ENCODE peak calls at places on chromosomes 2 and 18, in ten cellular contexts. K, O, M, Y, U, B, X, W, F and N are unnamed samples. For H3K4me1, the result is how much of the 10 kb centered on the place peaks cover.

GRCh38 chr2:157897106-157897971 is 21.2 kb upstream of the ACVR1 start:
- DNase-seq in K (no peak), O (no peak), M (no peak), Y (no peak), U (no peak), B (no peak), X (no peak), W (peak), F (no peak), N (no peak)

GRCh38 chr2:240586919-240587800 is 626 bp downstream of the CAPN10 start:
- DNase-seq in K (peak), O (peak), M (no peak), Y (no peak), U (no peak), B (no peak), X (peak), W (peak), F (no peak), N (no peak)

GRCh38 chr2:70935468-70936164 is at the start of gene ATP6V1B1:
- DNase-seq in K (no peak), O (no peak), M (no peak), Y (no peak), U (no peak), B (no peak), X (peak), W (peak), F (peak), N (no peak)

GRCh38 chr2:67400560-67401464 is 3.7 kb downstream of the ETAA1 start:
- DNase-seq in K (no peak), O (no peak), M (no peak), Y (no peak), U (peak), B (peak), X (no peak), W (no peak), F (no peak), N (no peak)

GRCh38 chr2:43226558-43226954 is at the start of gene ZFP36L2:
- DNase-seq in K (peak), O (peak), M (peak), Y (peak), U (peak), B (peak), X (peak), W (peak), F (peak), N (no peak)

GRCh38 chr2:236162031-236162803 is 6.0 kb downstream of the GBX2 start:
- DNase-seq in K (no peak), O (no peak), M (no peak), Y (no peak), U (no peak), B (no peak), X (peak), W (no peak), F (no peak), N (no peak)

GRCh38 chr2:226995625-226996041 is 159.8 kb downstream of the RHBDD1 start:
- DNase-seq in K (peak), O (peak), M (no peak), Y (no peak), U (peak), B (peak), X (no peak), W (no peak), F (no peak), N (no peak)

GRCh38 chr2:116098049-116098448 is 1655.6 kb downstream of the DPP10 start:
- DNase-seq in K (no peak), O (no peak), M (no peak), Y (no peak), U (no peak), B (no peak), X (no peak), W (no peak), F (no peak), N (no peak)

GRCh38 chr2:31151501-31151900 is 13.3 kb upstream of the GALNT14 start:
- DNase-seq in K (no peak), O (no peak), M (no peak), Y (no peak), U (no peak), B (no peak), X (no peak), W (no peak), F (no peak), N (no peak)

GRCh38 chr18:57982372-57983021 is 61.5 kb upstream of the NEDD4L start:
- DNase-seq in K (no peak), O (no peak), M (no peak), Y (no peak), U (no peak), B (no peak), X (no peak), W (no peak), F (no peak), N (no peak)

GRCh38 chr18:9814431-9814830 is 71.3 kb upstream of the TXNDC2 start:
- DNase-seq in K (no peak), O (no peak), M (no peak), Y (no peak), U (peak), B (peak), X (no peak), W (no peak), F (no peak), N (no peak)

GRCh38 chr18:55264108-55264507 is 304.8 kb upstream of the CCDC68 start:
- DNase-seq in K (no peak), O (no peak), M (no peak), Y (no peak), U (no peak), B (peak), X (no peak), W (no peak), F (no peak), N (no peak)

GRCh38 chr2:62410015-62410453 is 96.0 kb downstream of the TMEM17 start:
- DNase-seq in K (no peak), O (no peak), M (no peak), Y (no peak), U (peak), B (no peak), X (no peak), W (no peak), F (no peak), N (no peak)

GRCh38 chr2:54274781-54275242 is 18.8 kb upstream of the TSPYL6 start:
- DNase-seq in K (no peak), O (no peak), M (no peak), Y (no peak), U (peak), B (peak), X (no peak), W (no peak), F (no peak), N (no peak)

GRCh38 chr2:3160751-3161330 is 216.8 kb downstream of the EIPR1 start:
- DNase-seq in K (no peak), O (no peak), M (no peak), Y (no peak), U (peak), B (peak), X (no peak), W (no peak), F (no peak), N (no peak)

GRCh38 chr2:241975593-241976284 is 106.2 kb downstream of the RTP5 start:
- DNase-seq in K (no peak), O (no peak), M (no peak), Y (no peak), U (peak), B (no peak), X (no peak), W (peak), F (no peak), N (no peak)

GRCh38 chr2:135056790-135057189 is 4.7 kb downstream of the RAB3GAP1 start:
- DNase-seq in K (no peak), O (no peak), M (no peak), Y (no peak), U (peak), B (peak), X (no peak), W (no peak), F (no peak), N (no peak)

GRCh38 chr18:46035701-46036680 is 36.1 kb downstream of the PSTPIP2 start:
- DNase-seq in K (no peak), O (no peak), M (no peak), Y (no peak), U (peak), B (peak), X (no peak), W (no peak), F (no peak), N (no peak)

GRCh38 chr2:100799701-100800100 is 20.2 kb upstream of the NPAS2 start:
- DNase-seq in K (no peak), O (no peak), M (no peak), Y (no peak), U (no peak), B (no peak), X (no peak), W (no peak), F (no peak), N (no peak)

GRCh38 chr2:54470241-54470938 is 14.3 kb downstream of the SPTBN1 start:
- DNase-seq in K (no peak), O (no peak), M (no peak), Y (no peak), U (peak), B (peak), X (no peak), W (no peak), F (no peak), N (no peak)

GRCh38 chr2:128777091-128778045 is 458.7 kb upstream of the HS6ST1 start:
- DNase-seq in K (no peak), O (no peak), M (no peak), Y (no peak), U (no peak), B (no peak), X (peak), W (peak), F (no peak), N (no peak)

GRCh38 chr2:167944825-167945659 is 302.4 kb downstream of the STK39 start:
- DNase-seq in K (no peak), O (no peak), M (no peak), Y (no peak), U (no peak), B (peak), X (no peak), W (no peak), F (no peak), N (no peak)

GRCh38 chr2:84906108-84906899 is 848 bp downstream of the TMSB10 start:
- DNase-seq in K (peak), O (peak), M (no peak), Y (no peak), U (no peak), B (no peak), X (peak), W (peak), F (peak), N (no peak)

GRCh38 chr2:164257794-164258193 is 363.5 kb downstream of the GRB14 start:
- DNase-seq in K (no peak), O (no peak), M (no peak), Y (no peak), U (no peak), B (no peak), X (no peak), W (no peak), F (no peak), N (no peak)

GRCh38 chr2:54107903-54108615 is 7.4 kb upstream of the ACYP2 start:
- DNase-seq in K (no peak), O (no peak), M (no peak), Y (no peak), U (no peak), B (no peak), X (no peak), W (no peak), F (peak), N (no peak)

GRCh38 chr2:238936162-238937052 is 88.5 kb downstream of the TWIST2 start:
- DNase-seq in K (no peak), O (no peak), M (peak), Y (no peak), U (no peak), B (no peak), X (no peak), W (no peak), F (peak), N (no peak)

GRCh38 chr2:237222178-237222577 is 136.5 kb downstream of the COPS8 start:
- DNase-seq in K (peak), O (no peak), M (no peak), Y (no peak), U (peak), B (peak), X (no peak), W (no peak), F (no peak), N (no peak)

GRCh38 chr18:48546411-48546810 is 7.6 kb downstream of the CTIF start:
- DNase-seq in K (no peak), O (no peak), M (no peak), Y (no peak), U (no peak), B (peak), X (no peak), W (no peak), F (no peak), N (no peak)

GRCh38 chr18:66193938-66194337 is 410.0 kb downstream of the CDH19 start:
- DNase-seq in K (no peak), O (no peak), M (no peak), Y (no peak), U (no peak), B (no peak), X (no peak), W (no peak), F (no peak), N (no peak)

GRCh38 chr2:149598014-149598395 is 10.4 kb upstream of the MMADHC start:
- DNase-seq in K (no peak), O (no peak), M (no peak), Y (no peak), U (no peak), B (peak), X (no peak), W (no peak), F (no peak), N (no peak)
- H3K4me3 ChIP-seq in K (peak), O (peak), M (no peak), Y (no peak), U (peak), B (peak), X (no peak), W (no peak), F (peak), N (no peak)

DNA sequence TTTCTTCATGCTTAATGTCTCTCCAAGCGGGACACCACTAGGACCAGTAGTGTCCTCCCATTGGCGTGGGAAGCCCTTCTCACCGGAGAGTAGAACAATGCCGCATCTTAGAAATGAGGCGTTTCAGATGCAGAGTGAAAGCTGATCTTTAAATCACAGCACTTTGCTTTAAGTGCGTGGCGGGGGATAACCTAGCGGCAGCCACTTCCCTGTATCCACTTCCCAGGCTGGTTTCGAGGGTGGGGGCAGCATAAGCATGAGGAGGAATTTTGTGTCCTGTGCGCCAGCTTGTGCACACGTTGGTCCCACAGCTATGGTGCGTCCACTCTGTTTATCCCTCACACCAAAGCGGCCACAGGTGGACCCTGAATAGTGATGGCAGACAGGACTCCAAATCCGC is 63.1 kb downstream of the MBP start:
- DNase-seq in K (no peak), O (no peak), M (no peak), Y (no peak), U (no peak), B (no peak), X (no peak), W (peak), F (no peak), N (no peak)
- H3K4me1 ChIP-seq in K (half or more), O (half or more), M (under half), Y (under half), U (under half), B (half or more), X (under half), W (under half), F (half or more), N (under half)

DNA sequence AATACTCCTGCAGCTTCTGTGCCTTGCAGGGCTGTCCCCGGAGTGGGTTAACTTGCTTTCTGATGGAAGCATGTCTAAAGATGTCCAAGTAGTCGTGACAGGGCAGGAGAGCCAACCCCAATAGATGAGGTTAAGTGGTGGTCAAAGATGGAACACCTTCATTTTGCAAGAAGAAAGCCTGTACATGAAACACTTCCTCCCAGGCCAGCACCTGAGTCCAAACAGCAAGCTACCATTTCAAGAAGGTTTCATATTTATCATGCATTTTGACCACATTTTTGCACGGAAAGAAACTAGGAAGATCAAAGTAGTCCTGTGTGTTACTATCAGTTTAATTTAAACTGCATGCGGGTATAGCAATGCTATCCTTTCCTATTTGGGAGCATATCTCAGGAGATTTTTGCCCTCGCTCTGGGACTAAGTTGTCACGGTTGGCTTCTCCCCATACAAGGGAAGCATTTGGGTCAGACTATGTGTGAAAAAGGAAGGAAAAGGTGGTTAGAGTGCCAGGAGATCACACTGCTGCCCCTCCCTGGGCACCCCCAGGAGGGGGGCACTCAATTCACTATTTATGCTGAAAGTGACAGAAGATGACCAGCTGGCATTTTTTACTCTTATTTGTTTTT is 187.6 kb downstream of the ZNF521 start:
- DNase-seq in K (no peak), O (no peak), M (no peak), Y (no peak), U (no peak), B (no peak), X (no peak), W (no peak), F (no peak), N (no peak)
- H3K4me3 ChIP-seq in K (peak), O (peak), M (peak), Y (no peak), U (peak), B (peak), X (peak), W (peak), F (peak), N (no peak)

DNA sequence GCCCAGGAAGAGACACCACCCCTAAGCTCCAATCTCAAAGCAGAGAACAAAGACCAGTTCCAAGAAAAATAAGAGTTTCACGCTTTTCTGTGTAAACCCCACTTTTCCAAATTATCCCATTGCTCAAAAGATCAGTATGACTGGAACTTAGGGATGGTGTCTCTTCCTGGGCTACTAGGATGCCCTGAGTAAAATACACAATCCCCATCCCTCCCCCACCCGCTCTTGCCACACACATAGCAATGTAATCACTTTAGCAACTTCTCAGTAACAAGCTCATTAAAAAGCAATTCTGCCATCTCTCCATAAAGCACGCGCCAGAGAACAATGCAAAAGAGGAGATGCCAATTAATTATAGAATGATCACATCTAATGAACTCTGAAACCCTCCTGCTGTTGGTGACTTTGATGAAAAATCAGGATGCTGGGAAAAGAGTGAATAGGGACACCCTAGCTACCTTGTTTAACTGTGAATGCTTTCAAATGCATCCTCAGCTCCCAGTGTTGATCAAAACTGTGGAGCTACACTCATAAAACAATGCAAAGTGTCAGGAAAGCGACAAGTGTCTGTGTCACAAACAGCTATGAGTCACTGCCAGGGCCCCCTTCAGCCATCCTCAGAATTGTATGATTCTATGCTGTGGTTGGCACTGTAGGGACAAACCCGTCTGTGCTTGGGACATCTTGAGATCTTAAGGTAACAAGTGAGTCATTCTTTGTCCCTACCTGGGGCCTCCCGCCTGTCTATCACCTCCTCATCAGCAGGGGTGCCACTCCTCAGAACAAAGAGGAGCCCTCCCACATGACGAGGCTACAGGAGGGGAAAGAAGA is 42.6 kb downstream of the KLF7 start:
- DNase-seq in K (no peak), O (no peak), M (no peak), Y (no peak), U (no peak), B (no peak), X (no peak), W (no peak), F (no peak), N (no peak)
- H3K4me1 ChIP-seq in K (half or more), O (half or more), M (under half), Y (under half), U (under half), B (under half), X (under half), W (under half), F (half or more), N (under half)

DNA sequence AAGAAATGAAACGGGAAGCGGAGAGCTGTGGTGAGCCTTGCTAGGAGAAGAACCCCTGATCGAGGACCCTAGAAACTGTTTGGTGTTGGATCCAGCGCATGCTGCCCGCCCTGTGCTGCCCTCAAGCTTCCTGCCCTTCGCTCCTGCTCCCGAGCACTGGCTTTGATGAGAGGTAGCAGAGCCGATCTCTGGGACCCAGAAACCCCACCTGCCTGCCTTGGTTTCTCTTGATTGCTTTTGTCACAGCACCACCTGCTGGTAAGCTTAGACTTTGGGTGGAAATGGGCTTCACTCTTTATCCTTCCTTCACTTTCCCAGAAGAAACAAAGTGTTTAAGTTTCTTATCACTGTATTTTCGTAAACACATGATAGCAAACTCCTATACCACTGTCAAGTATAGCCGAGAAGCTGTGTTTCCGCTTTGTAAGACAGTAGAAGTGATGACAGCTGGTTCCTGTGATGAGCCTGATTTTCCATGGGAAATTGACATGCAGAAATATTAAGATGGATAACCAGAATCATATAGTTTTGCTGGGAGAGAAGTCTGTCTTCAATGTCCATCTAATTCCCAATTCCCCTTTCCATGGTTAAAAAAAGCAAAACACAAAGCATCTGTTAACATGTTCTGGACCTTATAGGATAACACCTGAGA is 267.4 kb downstream of the PHLPP1 start:
- DNase-seq in K (no peak), O (no peak), M (peak), Y (peak), U (peak), B (peak), X (peak), W (peak), F (no peak), N (peak)
- H3K4me3 ChIP-seq in K (peak), O (peak), M (peak), Y (no peak), U (peak), B (no peak), X (no peak), W (no peak), F (peak), N (no peak)